ENCODE peak calls at places on chromosome 12, in nine cellular contexts. One of them, this sample, is unnamed.

GRCh38 chr12:110537605-110538409 is 35.7 kb downstream of the RAD9B start:
- ATAC-seq in left lung: peak
- ATAC-seq in body of pancreas: peak
- ATAC-seq in upper lobe of right lung: peak
- ATAC-seq in pancreas: peak
- ATAC-seq in heart left ventricle: peak
- ATAC-seq in heart right ventricle: peak
- ATAC-seq in CD4-positive, alpha-beta T cell: no peak
- ATAC-seq in RWPE2: peak
- ATAC-seq in this sample: peak

GRCh38 chr12:132604108-132605054 is 6.0 kb downstream of the LRCOL1 start:
- ATAC-seq in left lung: peak
- ATAC-seq in body of pancreas: no peak
- ATAC-seq in upper lobe of right lung: peak
- ATAC-seq in pancreas: no peak
- ATAC-seq in heart left ventricle: peak
- ATAC-seq in heart right ventricle: peak
- ATAC-seq in CD4-positive, alpha-beta T cell: peak
- ATAC-seq in RWPE2: peak
- ATAC-seq in this sample: peak

GRCh38 chr12:4432878-4433820 is 12.5 kb downstream of the FGF6 start:
- ATAC-seq in left lung: no peak
- ATAC-seq in body of pancreas: no peak
- ATAC-seq in upper lobe of right lung: no peak
- ATAC-seq in pancreas: no peak
- ATAC-seq in heart left ventricle: peak
- ATAC-seq in heart right ventricle: peak
- ATAC-seq in CD4-positive, alpha-beta T cell: no peak
- ATAC-seq in RWPE2: no peak
- ATAC-seq in this sample: no peak

GRCh38 chr12:25194211-25194610 is 749 bp downstream of the DNAI7 start:
- ATAC-seq in left lung: no peak
- ATAC-seq in body of pancreas: no peak
- ATAC-seq in upper lobe of right lung: no peak
- ATAC-seq in pancreas: no peak
- ATAC-seq in heart left ventricle: no peak
- ATAC-seq in heart right ventricle: no peak
- ATAC-seq in CD4-positive, alpha-beta T cell: no peak
- ATAC-seq in RWPE2: no peak
- ATAC-seq in this sample: no peak

GRCh38 chr12:109581856-109582255 is 8.3 kb downstream of the MVK start:
- ATAC-seq in left lung: peak
- ATAC-seq in body of pancreas: no peak
- ATAC-seq in upper lobe of right lung: peak
- ATAC-seq in pancreas: no peak
- ATAC-seq in heart left ventricle: no peak
- ATAC-seq in heart right ventricle: no peak
- ATAC-seq in CD4-positive, alpha-beta T cell: no peak
- ATAC-seq in RWPE2: peak
- ATAC-seq in this sample: no peak

GRCh38 chr12:109462868-109463692 is 14.0 kb downstream of the KCTD10 start:
- ATAC-seq in left lung: peak
- ATAC-seq in body of pancreas: peak
- ATAC-seq in upper lobe of right lung: peak
- ATAC-seq in pancreas: peak
- ATAC-seq in heart left ventricle: peak
- ATAC-seq in heart right ventricle: peak
- ATAC-seq in CD4-positive, alpha-beta T cell: peak
- ATAC-seq in RWPE2: peak
- ATAC-seq in this sample: peak

GRCh38 chr12:57239587-57240068 is 10.1 kb downstream of the SHMT2 start:
- ATAC-seq in left lung: no peak
- ATAC-seq in body of pancreas: no peak
- ATAC-seq in upper lobe of right lung: no peak
- ATAC-seq in pancreas: no peak
- ATAC-seq in heart left ventricle: no peak
- ATAC-seq in heart right ventricle: no peak
- ATAC-seq in CD4-positive, alpha-beta T cell: no peak
- ATAC-seq in RWPE2: no peak
- ATAC-seq in this sample: no peak

GRCh38 chr12:26715232-26715631 is 117.8 kb downstream of the ITPR2 start:
- ATAC-seq in left lung: no peak
- ATAC-seq in body of pancreas: no peak
- ATAC-seq in upper lobe of right lung: no peak
- ATAC-seq in pancreas: no peak
- ATAC-seq in heart left ventricle: no peak
- ATAC-seq in heart right ventricle: no peak
- ATAC-seq in CD4-positive, alpha-beta T cell: no peak
- ATAC-seq in RWPE2: no peak
- ATAC-seq in this sample: no peak

GRCh38 chr12:14833952-14834351 is 9.4 kb downstream of the ART4 start:
- ATAC-seq in left lung: no peak
- ATAC-seq in body of pancreas: peak
- ATAC-seq in upper lobe of right lung: no peak
- ATAC-seq in pancreas: peak
- ATAC-seq in heart left ventricle: no peak
- ATAC-seq in heart right ventricle: peak
- ATAC-seq in CD4-positive, alpha-beta T cell: no peak
- ATAC-seq in RWPE2: no peak
- ATAC-seq in this sample: no peak

GRCh38 chr12:82619644-82620043 is 67.1 kb upstream of the TMTC2 start:
- ATAC-seq in left lung: peak
- ATAC-seq in body of pancreas: no peak
- ATAC-seq in upper lobe of right lung: peak
- ATAC-seq in pancreas: no peak
- ATAC-seq in heart left ventricle: no peak
- ATAC-seq in heart right ventricle: no peak
- ATAC-seq in CD4-positive, alpha-beta T cell: no peak
- ATAC-seq in RWPE2: no peak
- ATAC-seq in this sample: no peak

GRCh38 chr12:20885552-20885951 is 75.0 kb downstream of the SLCO1B3 start:
- ATAC-seq in left lung: no peak
- ATAC-seq in body of pancreas: no peak
- ATAC-seq in upper lobe of right lung: no peak
- ATAC-seq in pancreas: no peak
- ATAC-seq in heart left ventricle: no peak
- ATAC-seq in heart right ventricle: no peak
- ATAC-seq in CD4-positive, alpha-beta T cell: no peak
- ATAC-seq in RWPE2: no peak
- ATAC-seq in this sample: no peak

GRCh38 chr12:81615031-81615430 is 144.1 kb downstream of the PPFIA2 start:
- ATAC-seq in left lung: no peak
- ATAC-seq in body of pancreas: no peak
- ATAC-seq in upper lobe of right lung: no peak
- ATAC-seq in pancreas: no peak
- ATAC-seq in heart left ventricle: no peak
- ATAC-seq in heart right ventricle: no peak
- ATAC-seq in CD4-positive, alpha-beta T cell: no peak
- ATAC-seq in RWPE2: no peak
- ATAC-seq in this sample: no peak

GRCh38 chr12:124428792-124429281 is 133.9 kb downstream of the RFLNA start:
- ATAC-seq in left lung: peak
- ATAC-seq in body of pancreas: no peak
- ATAC-seq in upper lobe of right lung: no peak
- ATAC-seq in pancreas: no peak
- ATAC-seq in heart left ventricle: no peak
- ATAC-seq in heart right ventricle: no peak
- ATAC-seq in CD4-positive, alpha-beta T cell: no peak
- ATAC-seq in RWPE2: no peak
- ATAC-seq in this sample: peak

GRCh38 chr12:104188534-104188933 is 27.0 kb upstream of the TXNRD1 start:
- ATAC-seq in left lung: no peak
- ATAC-seq in body of pancreas: no peak
- ATAC-seq in upper lobe of right lung: no peak
- ATAC-seq in pancreas: no peak
- ATAC-seq in heart left ventricle: no peak
- ATAC-seq in heart right ventricle: no peak
- ATAC-seq in CD4-positive, alpha-beta T cell: no peak
- ATAC-seq in RWPE2: no peak
- ATAC-seq in this sample: no peak

GRCh38 chr12:104190641-104191176 is 24.9 kb upstream of the TXNRD1 start:
- ATAC-seq in left lung: no peak
- ATAC-seq in body of pancreas: no peak
- ATAC-seq in upper lobe of right lung: no peak
- ATAC-seq in pancreas: no peak
- ATAC-seq in heart left ventricle: no peak
- ATAC-seq in heart right ventricle: no peak
- ATAC-seq in CD4-positive, alpha-beta T cell: no peak
- ATAC-seq in RWPE2: no peak
- ATAC-seq in this sample: no peak

GRCh38 chr12:104183443-104183842 is 32.1 kb upstream of the TXNRD1 start:
- ATAC-seq in left lung: no peak
- ATAC-seq in body of pancreas: no peak
- ATAC-seq in upper lobe of right lung: no peak
- ATAC-seq in pancreas: no peak
- ATAC-seq in heart left ventricle: no peak
- ATAC-seq in heart right ventricle: no peak
- ATAC-seq in CD4-positive, alpha-beta T cell: no peak
- ATAC-seq in RWPE2: no peak
- ATAC-seq in this sample: no peak

GRCh38 chr12:104190151-104190550 is 25.4 kb upstream of the TXNRD1 start:
- ATAC-seq in left lung: no peak
- ATAC-seq in body of pancreas: no peak
- ATAC-seq in upper lobe of right lung: no peak
- ATAC-seq in pancreas: no peak
- ATAC-seq in heart left ventricle: no peak
- ATAC-seq in heart right ventricle: no peak
- ATAC-seq in CD4-positive, alpha-beta T cell: no peak
- ATAC-seq in RWPE2: peak
- ATAC-seq in this sample: no peak

DNA sequence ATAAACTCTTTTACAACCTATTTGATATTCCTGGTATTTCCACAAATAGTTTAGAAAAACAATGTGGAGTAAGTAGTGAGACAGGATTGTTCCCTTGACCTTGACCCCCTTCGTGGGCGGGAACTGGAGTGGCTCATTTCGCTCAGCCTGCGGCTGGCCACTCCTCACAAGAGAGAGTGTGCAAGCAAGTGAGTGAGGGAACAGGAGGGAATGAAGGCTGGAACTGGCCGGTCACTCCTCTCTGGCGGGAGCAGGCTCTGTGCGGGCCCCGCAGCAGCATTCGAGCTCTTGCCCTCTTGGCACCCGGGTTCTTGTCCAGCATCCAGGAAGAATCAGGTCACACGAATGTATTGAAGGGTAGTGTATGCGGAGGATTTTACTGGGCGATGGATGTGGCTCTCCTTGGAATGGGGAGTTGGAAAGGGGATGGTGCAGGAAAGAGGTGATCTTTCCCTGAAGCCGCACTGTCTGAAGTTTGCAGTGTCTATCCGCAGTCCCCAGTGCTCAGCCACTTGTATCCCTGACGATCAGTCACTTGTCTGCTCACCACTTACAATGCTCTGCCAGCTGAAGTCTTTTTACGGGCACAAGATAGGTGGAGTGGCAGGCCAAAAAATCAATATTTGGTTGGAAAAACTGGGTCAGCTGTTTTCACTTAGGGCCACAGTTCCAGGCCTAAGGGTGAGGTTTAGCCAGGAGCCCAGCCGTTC is 28.0 kb upstream of the TXNRD1 start:
- ATAC-seq in left lung: no peak
- ATAC-seq in body of pancreas: no peak
- ATAC-seq in upper lobe of right lung: peak
- ATAC-seq in pancreas: peak
- ATAC-seq in heart left ventricle: no peak
- ATAC-seq in heart right ventricle: no peak
- ATAC-seq in CD4-positive, alpha-beta T cell: no peak
- ATAC-seq in RWPE2: no peak
- ATAC-seq in this sample: no peak
- H3K27ac ChIP-seq in left lung: no peak
- H3K27ac ChIP-seq in body of pancreas: peak
- H3K27ac ChIP-seq in upper lobe of right lung: no peak
- H3K27ac ChIP-seq in pancreas: no peak
- H3K27ac ChIP-seq in heart left ventricle: no peak
- H3K27ac ChIP-seq in heart right ventricle: no peak
- H3K27ac ChIP-seq in CD4-positive, alpha-beta T cell: no peak
- H3K27ac ChIP-seq in RWPE2: no peak
- H3K27ac ChIP-seq in this sample: no peak

GRCh38 chr12:118983147-118983824 is 1.9 kb downstream of the SRRM4 start:
- ATAC-seq in left lung: no peak
- ATAC-seq in body of pancreas: no peak
- ATAC-seq in upper lobe of right lung: no peak
- ATAC-seq in pancreas: no peak
- ATAC-seq in heart left ventricle: no peak
- ATAC-seq in heart right ventricle: no peak
- ATAC-seq in CD4-positive, alpha-beta T cell: no peak
- ATAC-seq in RWPE2: no peak
- ATAC-seq in this sample: no peak
- TF ChIP-seq CTCF in left lung: no peak
- TF ChIP-seq CTCF in body of pancreas: no peak
- TF ChIP-seq CTCF in upper lobe of right lung: no peak
- TF ChIP-seq CTCF in pancreas: no peak
- TF ChIP-seq CTCF in heart left ventricle: no peak
- TF ChIP-seq CTCF in heart right ventricle: no peak
- TF ChIP-seq CTCF in CD4-positive, alpha-beta T cell: no peak
- TF ChIP-seq CTCF in RWPE2: no peak
- TF ChIP-seq CTCF in this sample: no peak

DNA sequence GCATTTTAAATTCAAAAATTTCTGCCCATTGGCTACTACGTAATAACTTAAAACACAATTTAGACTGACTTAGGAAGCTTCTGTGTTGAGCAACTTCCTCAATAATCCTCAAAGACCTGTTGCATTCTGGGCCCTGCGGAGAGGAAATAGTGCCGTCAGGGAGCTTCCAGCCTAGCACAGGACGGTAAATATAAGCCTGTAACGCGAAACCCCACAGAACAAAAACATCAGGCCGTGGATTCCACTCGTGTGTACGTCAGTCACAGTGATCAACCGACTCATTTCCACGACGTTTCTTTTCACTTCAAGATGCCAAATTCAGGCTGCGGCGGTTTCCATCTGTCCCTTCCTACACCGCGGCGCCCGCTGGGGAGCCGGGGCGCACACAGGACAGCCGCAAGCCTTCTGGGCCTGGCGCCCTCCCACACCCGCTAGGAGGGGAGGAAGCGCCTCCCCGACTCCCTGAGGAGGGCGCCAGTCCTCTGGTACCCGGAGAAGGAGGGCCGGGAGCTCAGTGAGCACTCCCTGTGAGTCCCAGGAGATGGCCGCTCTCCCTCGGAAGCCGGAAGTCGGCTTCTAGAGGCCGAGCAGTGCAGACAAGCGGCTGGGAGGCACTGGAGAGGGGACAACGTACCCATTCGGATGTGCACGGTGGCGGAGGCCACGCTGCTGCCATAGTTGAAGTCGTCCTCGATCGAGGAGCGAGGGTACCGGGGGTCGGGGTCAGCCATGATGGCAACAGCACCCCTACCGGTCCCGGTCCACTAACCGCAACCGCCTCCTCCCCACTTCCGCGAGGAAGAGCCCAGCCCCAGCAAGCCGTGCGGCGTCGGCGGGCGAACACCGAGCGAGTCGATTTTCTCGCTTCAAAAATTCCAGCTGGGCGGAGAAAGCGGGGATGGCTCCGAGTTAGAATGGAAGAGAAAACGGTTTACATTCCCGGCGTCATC is at the start of gene TMBIM4:
- ATAC-seq in left lung: peak
- ATAC-seq in body of pancreas: peak
- ATAC-seq in upper lobe of right lung: peak
- ATAC-seq in pancreas: peak
- ATAC-seq in heart left ventricle: peak
- ATAC-seq in heart right ventricle: peak
- ATAC-seq in CD4-positive, alpha-beta T cell: peak
- ATAC-seq in RWPE2: peak
- ATAC-seq in this sample: peak
- H3K27ac ChIP-seq in left lung: peak
- H3K27ac ChIP-seq in body of pancreas: peak
- H3K27ac ChIP-seq in upper lobe of right lung: peak
- H3K27ac ChIP-seq in pancreas: peak
- H3K27ac ChIP-seq in heart left ventricle: peak
- H3K27ac ChIP-seq in heart right ventricle: peak
- H3K27ac ChIP-seq in CD4-positive, alpha-beta T cell: peak
- H3K27ac ChIP-seq in RWPE2: peak
- H3K27ac ChIP-seq in this sample: peak

GRCh38 chr12:112450725-112451124 is 32.0 kb downstream of the PTPN11 start:
- ATAC-seq in left lung: no peak
- ATAC-seq in body of pancreas: no peak
- ATAC-seq in upper lobe of right lung: no peak
- ATAC-seq in pancreas: no peak
- ATAC-seq in heart left ventricle: no peak
- ATAC-seq in heart right ventricle: no peak
- ATAC-seq in CD4-positive, alpha-beta T cell: no peak
- ATAC-seq in RWPE2: no peak
- ATAC-seq in this sample: no peak
- TF ChIP-seq CTCF in left lung: no peak
- TF ChIP-seq CTCF in body of pancreas: no peak
- TF ChIP-seq CTCF in upper lobe of right lung: no peak
- TF ChIP-seq CTCF in pancreas: no peak
- TF ChIP-seq CTCF in heart left ventricle: no peak
- TF ChIP-seq CTCF in heart right ventricle: no peak
- TF ChIP-seq CTCF in CD4-positive, alpha-beta T cell: no peak
- TF ChIP-seq CTCF in RWPE2: no peak
- TF ChIP-seq CTCF in this sample: no peak

This sample was measured in gastroesophageal sphincter.